ENCODE peak calls at places on chromosomes 5 and 9, in ten cellular contexts. O is fibroblast of the conjunctiva, V is NCI-H345, Q is KG1, S is NCI-H2081 treated with DMSO at 0.1 percent for 48 hours, X is left lobe of liver, C is ACHN, N is NCI-H2171 treated with DMSO at 0.1 percent for 48 hours, R is right lobe of liver, F is heart right ventricle. K is an unnamed sample.

GRCh38 chr5:88729476-88730182 is 153.4 kb downstream of the MEF2C start:
- DNase-seq in C (peak), Q (peak), X (peak), V (peak), F (no peak), S (no peak), R (no peak), O (peak), N (peak), K (peak)

GRCh38 chr5:168714046-168714445 is 134.9 kb upstream of the PANK3 start:
- DNase-seq in F (no peak), Q (no peak), X (no peak), C (no peak), O (no peak), N (no peak), V (no peak), R (no peak), S (no peak), K (peak)

GRCh38 chr5:68258531-68258930 is 43.0 kb downstream of the PIK3R1 start:
- DNase-seq in R (no peak), V (no peak), F (no peak), C (no peak), X (no peak), N (no peak), S (no peak), O (no peak), Q (no peak), K (no peak)

GRCh38 chr5:88452820-88453219 is 184.2 kb upstream of the TMEM161B start:
- DNase-seq in N (no peak), V (no peak), Q (no peak), F (no peak), O (no peak), R (no peak), X (no peak), S (no peak), C (peak), K (peak)

GRCh38 chr5:103624035-103624461 is 61.5 kb upstream of the NUDT12 start:
- DNase-seq in X (no peak), Q (no peak), R (no peak), O (peak), V (no peak), C (no peak), F (no peak), S (no peak), N (no peak), K (peak)

GRCh38 chr9:111916234-111916645 is 19.6 kb downstream of the UGCG start:
- DNase-seq in V (no peak), N (no peak), C (no peak), Q (no peak), S (no peak), X (no peak), O (no peak), F (no peak), R (no peak), K (no peak)

GRCh38 chr9:132955123-132955522 is 10.7 kb upstream of the TSC1 start:
- DNase-seq in F (no peak), V (no peak), R (no peak), N (no peak), O (no peak), Q (no peak), S (no peak), X (no peak), C (no peak), K (no peak)

GRCh38 chr5:15645776-15646175 is 145.8 kb downstream of the FBXL7 start:
- DNase-seq in X (no peak), N (no peak), R (no peak), V (no peak), S (no peak), C (no peak), O (no peak), Q (no peak), F (no peak), K (peak)

GRCh38 chr9:106869028-106869427 is 6.1 kb downstream of the ZNF462 start:
- DNase-seq in F (no peak), Q (no peak), S (no peak), R (no peak), C (no peak), O (no peak), N (no peak), X (no peak), V (no peak), K (no peak)

GRCh38 chr5:18605186-18605585 is 970.9 kb downstream of the TAF11L14 start:
- DNase-seq in X (no peak), R (no peak), V (no peak), F (no peak), C (no peak), N (no peak), O (no peak), S (no peak), Q (no peak), K (peak)